ENCODE peak calls at places on chromosomes 16 and 17, in seven cellular contexts. X is PC-9; Z is body of pancreas; G is heart left ventricle; E is IMR-90; W is heart right ventricle; M is effector memory CD4-positive, alpha-beta T cell. B is an unnamed sample. For H3K4me1, the result is how much of the 10 kb centered on the place peaks cover.

GRCh38 chr16:30025574-30025973 is 2.6 kb downstream of the C16orf92 start:
- DNase-seq in Z (no peak), G (no peak), W (no peak), E (no peak), M (no peak), X (no peak), B (no peak)

GRCh38 chr17:78075545-78075944 is 53.0 kb downstream of the TMC6 start:
- DNase-seq in E (no peak), M (no peak), X (no peak), W (no peak), G (no peak), Z (no peak), B (no peak)

GRCh38 chr17:73105448-73105847 is 13.0 kb upstream of the SLC39A11 start:
- DNase-seq in X (no peak), W (no peak), E (no peak), G (no peak), Z (no peak), M (no peak), B (no peak)

GRCh38 chr16:11254913-11255736 is 879 bp downstream of the SOCS1 start:
- DNase-seq in Z (peak), G (peak), X (no peak), W (peak), E (peak), M (peak), B (peak)

GRCh38 chr17:17847102-17847501 is 10.3 kb upstream of the SREBF1 start:
- DNase-seq in X (no peak), G (no peak), E (no peak), M (no peak), Z (no peak), W (no peak), B (no peak)

GRCh38 chr17:78538033-78538776 is 39.0 kb downstream of the DNAH17 start:
- DNase-seq in M (no peak), Z (no peak), E (no peak), W (no peak), G (no peak), X (no peak), B (no peak)

GRCh38 chr17:81094744-81095607 is 60.0 kb downstream of the BAIAP2 start:
- DNase-seq in W (no peak), M (peak), E (peak), X (peak), G (peak), Z (peak), B (peak)

GRCh38 chr16:86529160-86529559 is 18.8 kb downstream of the FOXF1 start:
- DNase-seq in X (no peak), E (peak), G (no peak), W (no peak), Z (no peak), M (no peak), B (no peak)

GRCh38 chr17:71546369-71546864 is 574.4 kb upstream of the SOX9 start:
- DNase-seq in X (no peak), G (no peak), Z (no peak), E (no peak), M (no peak), W (no peak), B (no peak)

GRCh38 chr16:54126907-54127306 is 159.7 kb downstream of the IRX3 start:
- DNase-seq in W (no peak), G (no peak), X (no peak), M (no peak), Z (no peak), E (no peak), B (no peak)

GRCh38 chr16:84970447-84971127 is 40.7 kb downstream of the ZDHHC7 start:
- DNase-seq in E (peak), G (peak), Z (peak), W (peak), M (peak), X (peak), B (peak)

GRCh38 chr17:45138911-45139532 is 3.5 kb downstream of the ACBD4 start:
- DNase-seq in W (no peak), X (no peak), Z (no peak), E (no peak), G (peak), M (no peak), B (no peak)

GRCh38 chr16:85123891-85124635 is 11.8 kb upstream of the CIBAR2 start:
- DNase-seq in X (peak), W (peak), E (peak), Z (peak), M (no peak), G (peak), B (no peak)

GRCh38 chr17:63987616-63988478 is 10.3 kb upstream of the PRR29 start:
- DNase-seq in G (peak), Z (no peak), M (no peak), W (no peak), E (no peak), X (no peak), B (no peak)
- H3K4me1 ChIP-seq in G (under half), Z (under half), M (under half), W (half or more), E (under half), X (under half), B (under half)

GRCh38 chr17:39841202-39841601 is 22.9 kb downstream of the IKZF3 start:
- DNase-seq in G (no peak), W (no peak), Z (no peak), X (no peak), M (no peak), E (no peak), B (no peak)
- H3K4me1 ChIP-seq in G (under half), W (under half), Z (under half), X (under half), M (under half), E (under half), B (half or more)

GRCh38 chr17:58249270-58250133 is 11.1 kb downstream of the LPO start:
- DNase-seq in G (peak), E (peak), M (peak), W (peak), Z (peak), X (no peak), B (peak)
- H3K4me1 ChIP-seq in G (under half), E (under half), M (under half), W (under half), Z (under half), X (under half), B (under half)

GRCh38 chr17:48002208-48002919 is 31.5 kb downstream of the CDK5RAP3 start:
- DNase-seq in G (peak), M (no peak), W (no peak), Z (no peak), E (peak), X (peak), B (no peak)
- H3K4me1 ChIP-seq in G (under half), M (under half), W (under half), Z (under half), E (under half), X (under half), B (under half)

GRCh38 chr16:68283346-68283745 is 19.0 kb downstream of the SLC7A6 start:
- DNase-seq in X (no peak), Z (no peak), M (no peak), E (no peak), W (no peak), G (no peak), B (no peak)
- H3K4me1 ChIP-seq in X (under half), Z (under half), M (half or more), E (under half), W (half or more), G (under half), B (half or more)

DNA sequence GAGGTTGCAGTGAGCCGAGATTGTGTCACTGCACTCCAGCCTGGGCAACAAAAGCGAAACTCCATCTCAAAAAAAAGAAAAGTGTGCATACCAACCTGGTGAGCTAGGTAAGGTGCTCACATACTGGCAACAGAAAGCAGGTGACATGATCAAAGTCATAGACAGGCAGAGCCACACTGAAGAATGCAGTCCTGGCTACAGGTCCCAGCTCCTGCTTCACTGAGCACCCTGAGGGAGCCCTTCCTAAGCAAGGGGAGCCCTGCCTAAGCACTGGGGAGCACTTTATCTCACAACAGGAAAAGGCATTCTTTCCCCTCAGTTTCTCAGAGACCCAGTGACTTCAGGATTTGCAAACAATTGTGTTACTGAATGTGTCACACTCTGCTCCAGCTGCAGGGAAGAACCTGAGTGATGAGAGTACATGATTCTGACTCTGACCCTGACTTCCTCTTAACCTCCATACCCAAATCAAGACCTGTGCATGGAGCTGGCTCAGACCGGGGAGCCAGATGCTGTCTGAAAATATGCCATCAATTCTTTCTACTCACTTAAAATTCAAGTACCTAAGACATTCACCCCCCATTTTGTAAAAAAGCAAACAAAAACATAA is 40.5 kb downstream of the ANKRD11 start:
- DNase-seq in Z (no peak), E (peak), W (no peak), M (no peak), G (no peak), X (peak), B (no peak)
- H3K4me1 ChIP-seq in Z (half or more), E (under half), W (half or more), M (half or more), G (under half), X (under half), B (half or more)

GRCh38 chr16:23500212-23500865 is 10.0 kb downstream of the GGA2 start:
- DNase-seq in Z (peak), W (no peak), E (no peak), X (no peak), M (no peak), G (no peak), B (no peak)
- H3K4me1 ChIP-seq in Z (half or more), W (under half), E (under half), X (under half), M (under half), G (under half), B (under half)

DNA sequence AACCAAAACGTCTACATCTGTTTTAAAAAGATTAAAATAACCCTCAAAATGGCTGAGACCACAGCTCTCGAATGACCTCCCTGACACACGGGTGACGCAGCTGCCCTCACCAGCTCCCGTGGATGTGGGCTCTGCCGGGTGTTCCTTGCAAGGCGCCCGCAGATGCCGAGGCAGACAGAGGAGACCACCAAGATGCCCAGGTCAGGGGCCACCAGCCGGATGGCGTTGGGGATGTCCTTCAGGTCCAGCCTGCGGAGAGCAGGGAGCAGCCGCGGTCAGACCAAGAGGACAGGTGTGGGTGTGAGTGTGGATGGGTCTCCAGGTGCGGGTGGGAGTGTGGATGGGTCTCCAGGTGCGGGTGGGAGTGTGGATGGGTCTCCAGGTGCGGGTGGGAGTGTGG is 35.1 kb downstream of the CTU2 start:
- DNase-seq in G (no peak), E (no peak), Z (no peak), W (no peak), X (no peak), M (no peak), B (no peak)
- H3K4me1 ChIP-seq in G (under half), E (under half), Z (under half), W (under half), X (under half), M (under half), B (under half)

DNA sequence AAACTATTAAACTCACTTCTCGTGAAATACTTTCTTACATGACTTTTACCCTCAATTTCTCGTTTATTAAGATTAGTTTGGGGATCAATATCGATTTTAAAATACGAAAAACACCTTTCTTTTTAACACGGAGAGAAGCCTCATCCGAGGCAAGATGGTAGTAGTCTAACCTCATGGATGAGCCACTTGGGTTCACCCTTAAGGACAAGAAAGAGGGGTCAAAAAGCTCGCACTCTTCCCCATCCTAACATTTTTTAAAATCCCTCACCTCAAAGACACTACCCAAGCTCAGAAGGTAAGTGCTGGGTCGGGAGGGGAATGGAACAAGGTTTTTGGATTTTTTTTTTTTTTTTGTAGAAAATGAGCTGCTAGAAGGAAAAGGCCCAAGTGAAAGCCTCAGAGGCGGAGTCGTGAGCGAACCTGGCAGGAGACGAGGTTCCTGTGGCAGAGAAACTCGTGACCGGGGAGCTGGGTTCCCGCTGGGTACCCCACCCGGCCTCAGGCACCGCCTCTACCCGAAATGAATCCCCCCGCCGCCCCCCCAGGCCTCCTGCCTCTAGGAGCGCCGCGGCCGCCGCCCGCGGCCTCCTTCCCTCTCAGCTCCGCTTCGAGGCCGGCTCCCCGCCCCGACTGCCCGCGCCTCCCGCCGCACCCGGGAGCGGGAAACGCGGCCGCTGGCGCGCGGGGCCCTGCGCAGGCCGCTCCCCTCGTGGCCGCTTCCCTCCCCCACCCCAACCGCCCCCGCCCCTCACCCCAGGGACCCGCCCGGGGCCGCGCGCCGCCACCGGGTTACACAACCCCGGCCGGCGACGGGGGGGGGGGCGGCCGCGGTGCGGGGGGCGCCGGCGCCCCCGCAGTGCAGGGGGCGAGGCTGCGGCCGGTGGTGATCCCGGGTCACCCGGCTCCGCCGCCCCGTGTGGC is 1.6 kb downstream of the NUFIP2 start:
- DNase-seq in M (peak), G (peak), X (no peak), Z (peak), E (peak), W (peak), B (peak)
- H3K4me1 ChIP-seq in M (under half), G (under half), X (under half), Z (under half), E (under half), W (under half), B (half or more)

B was measured in CD8-positive, alpha-beta T cell.